ENCODE peak calls at places on chromosomes 16 and 17, in five cellular contexts. U is GM03348; V is activated T-helper 1 cell treated with anti-CD3 and anti-CD28 coated beads, Interleukin-2, amount 50 U/mL, for 16 hours; N is fibroblast of the aortic adventitia; C is cardiac muscle cell. Y is an unnamed sample.

GRCh38 chr17:41837761-41838538 is at the start of gene KLHL10:
- DNase-seq in N (peak; percentile 17), V (no peak), U (no peak), C (no peak), Y (no peak)

GRCh38 chr17:1275962-1276736 is 3.3 kb upstream of the TRARG1 start:
- DNase-seq in V (peak; percentile 46), U (peak; percentile 87), C (peak; percentile 83), N (peak; percentile 46), Y (peak; percentile 68)

GRCh38 chr17:16215002-16215272 is 397 bp downstream of the NCOR1 start:
- DNase-seq in C (peak; percentile 67), V (no peak), U (peak; percentile 66), N (peak; percentile 25), Y (peak; percentile 25)

GRCh38 chr17:36884495-36885160 is 52.6 kb upstream of the LHX1 start:
- DNase-seq in U (no peak), C (no peak), N (no peak), V (no peak), Y (no peak)

GRCh38 chr16:57304169-57305061 is 19.9 kb upstream of the PLLP start:
- DNase-seq in N (peak; percentile 81), C (peak; percentile 19), V (no peak), U (peak; percentile 21), Y (peak; percentile 29)

GRCh38 chr17:74430706-74431567 is 951 bp upstream of the GPRC5C start:
- DNase-seq in U (peak; percentile 50), C (peak; percentile 78), N (peak; percentile 60), V (no peak), Y (peak; percentile 81)

GRCh38 chr17:47895254-47895855 is 681 bp upstream of the SP2 start:
- DNase-seq in V (peak; percentile 3), U (peak; percentile 40), C (no peak), N (peak; percentile 49), Y (peak; percentile 31)

GRCh38 chr17:37701424-37702020 is 43.3 kb downstream of the HNF1B start:
- DNase-seq in V (no peak), U (peak; percentile 57), N (peak; percentile 24), C (no peak), Y (no peak)

GRCh38 chr16:53511084-53511402 is 8.0 kb upstream of the AKTIP start:
- DNase-seq in U (no peak), V (no peak), N (no peak), C (no peak), Y (no peak)

GRCh38 chr17:50218771-50219315 is 17.4 kb upstream of the COL1A1 start:
- DNase-seq in N (peak; percentile 97), V (no peak), C (no peak), U (no peak), Y (peak; percentile 54)

Y was measured in AG08395.